ENCODE peak calls at places on chromosomes 7 and 10, in ten cellular contexts. One of them, this sample, is unnamed.

GRCh38 chr10:105675333-105675732 is 1034.2 kb downstream of the SORCS3 start:
- DNase-seq in mesenteric fat pad: no peak
- DNase-seq in NCI-H69: no peak
- DNase-seq in stimulated activated effector memory CD8-positive, alpha-beta T cell treated with anti-CD3 and anti-CD28 coated beads, Interleukin-12 subunit alpha, Interleukin-12 subunit beta, amount 100 ng/mL, for 72 hours: no peak
- DNase-seq in activated CD4-positive, alpha-beta T cell treated with anti-CD3 and anti-CD28 coated beads for 4 hours: no peak
- DNase-seq in heart left ventricle: no peak
- DNase-seq in HFF-Myc: no peak
- DNase-seq in HT-29: no peak
- DNase-seq in cerebellum: no peak
- DNase-seq in AG10803: no peak
- DNase-seq in this sample: no peak

GRCh38 chr7:32164341-32164996 is 94.3 kb upstream of the PDE1C start:
- DNase-seq in mesenteric fat pad: no peak
- DNase-seq in NCI-H69: peak; percentile 15
- DNase-seq in stimulated activated effector memory CD8-positive, alpha-beta T cell treated with anti-CD3 and anti-CD28 coated beads, Interleukin-12 subunit alpha, Interleukin-12 subunit beta, amount 100 ng/mL, for 72 hours: no peak
- DNase-seq in activated CD4-positive, alpha-beta T cell treated with anti-CD3 and anti-CD28 coated beads for 4 hours: no peak
- DNase-seq in heart left ventricle: peak; percentile 35
- DNase-seq in HFF-Myc: no peak
- DNase-seq in HT-29: peak; percentile 69
- DNase-seq in cerebellum: peak; percentile 51
- DNase-seq in AG10803: peak; percentile 83
- DNase-seq in this sample: peak; percentile 76

GRCh38 chr7:90713628-90714027 is 117.5 kb downstream of the CDK14 start:
- DNase-seq in mesenteric fat pad: no peak
- DNase-seq in NCI-H69: peak; percentile 5
- DNase-seq in stimulated activated effector memory CD8-positive, alpha-beta T cell treated with anti-CD3 and anti-CD28 coated beads, Interleukin-12 subunit alpha, Interleukin-12 subunit beta, amount 100 ng/mL, for 72 hours: no peak
- DNase-seq in activated CD4-positive, alpha-beta T cell treated with anti-CD3 and anti-CD28 coated beads for 4 hours: no peak
- DNase-seq in heart left ventricle: no peak
- DNase-seq in HFF-Myc: no peak
- DNase-seq in HT-29: no peak
- DNase-seq in cerebellum: no peak
- DNase-seq in AG10803: no peak
- DNase-seq in this sample: no peak

GRCh38 chr7:70400829-70401380 is 731.0 kb upstream of the GALNT17 start:
- DNase-seq in mesenteric fat pad: no peak
- DNase-seq in NCI-H69: peak; percentile 74
- DNase-seq in stimulated activated effector memory CD8-positive, alpha-beta T cell treated with anti-CD3 and anti-CD28 coated beads, Interleukin-12 subunit alpha, Interleukin-12 subunit beta, amount 100 ng/mL, for 72 hours: no peak
- DNase-seq in activated CD4-positive, alpha-beta T cell treated with anti-CD3 and anti-CD28 coated beads for 4 hours: no peak
- DNase-seq in heart left ventricle: no peak
- DNase-seq in HFF-Myc: no peak
- DNase-seq in HT-29: no peak
- DNase-seq in cerebellum: no peak
- DNase-seq in AG10803: no peak
- DNase-seq in this sample: no peak

GRCh38 chr10:62373995-62374861 is at the start of gene ZNF365:
- DNase-seq in mesenteric fat pad: no peak
- DNase-seq in NCI-H69: peak; percentile 70
- DNase-seq in stimulated activated effector memory CD8-positive, alpha-beta T cell treated with anti-CD3 and anti-CD28 coated beads, Interleukin-12 subunit alpha, Interleukin-12 subunit beta, amount 100 ng/mL, for 72 hours: peak; percentile 44
- DNase-seq in activated CD4-positive, alpha-beta T cell treated with anti-CD3 and anti-CD28 coated beads for 4 hours: peak; percentile 36
- DNase-seq in heart left ventricle: peak; percentile 21
- DNase-seq in HFF-Myc: no peak
- DNase-seq in HT-29: no peak
- DNase-seq in cerebellum: peak; percentile 61
- DNase-seq in AG10803: peak; percentile 22
- DNase-seq in this sample: peak; percentile 18

GRCh38 chr10:94680544-94680943 is 3.0 kb upstream of the CYP2C18 start:
- DNase-seq in mesenteric fat pad: no peak
- DNase-seq in NCI-H69: peak; percentile 14
- DNase-seq in stimulated activated effector memory CD8-positive, alpha-beta T cell treated with anti-CD3 and anti-CD28 coated beads, Interleukin-12 subunit alpha, Interleukin-12 subunit beta, amount 100 ng/mL, for 72 hours: no peak
- DNase-seq in activated CD4-positive, alpha-beta T cell treated with anti-CD3 and anti-CD28 coated beads for 4 hours: no peak
- DNase-seq in heart left ventricle: no peak
- DNase-seq in HFF-Myc: no peak
- DNase-seq in HT-29: peak; percentile 55
- DNase-seq in cerebellum: no peak
- DNase-seq in AG10803: no peak
- DNase-seq in this sample: no peak

GRCh38 chr7:84372712-84373111 is 178.1 kb upstream of the SEMA3A start:
- DNase-seq in mesenteric fat pad: no peak
- DNase-seq in NCI-H69: no peak
- DNase-seq in stimulated activated effector memory CD8-positive, alpha-beta T cell treated with anti-CD3 and anti-CD28 coated beads, Interleukin-12 subunit alpha, Interleukin-12 subunit beta, amount 100 ng/mL, for 72 hours: no peak
- DNase-seq in activated CD4-positive, alpha-beta T cell treated with anti-CD3 and anti-CD28 coated beads for 4 hours: no peak
- DNase-seq in heart left ventricle: no peak
- DNase-seq in HFF-Myc: no peak
- DNase-seq in HT-29: no peak
- DNase-seq in cerebellum: no peak
- DNase-seq in AG10803: peak; percentile 56
- DNase-seq in this sample: peak; percentile 1

GRCh38 chr10:25761937-25762336 is 172.1 kb upstream of the MYO3A start:
- DNase-seq in mesenteric fat pad: no peak
- DNase-seq in NCI-H69: no peak
- DNase-seq in stimulated activated effector memory CD8-positive, alpha-beta T cell treated with anti-CD3 and anti-CD28 coated beads, Interleukin-12 subunit alpha, Interleukin-12 subunit beta, amount 100 ng/mL, for 72 hours: no peak
- DNase-seq in activated CD4-positive, alpha-beta T cell treated with anti-CD3 and anti-CD28 coated beads for 4 hours: no peak
- DNase-seq in heart left ventricle: no peak
- DNase-seq in HFF-Myc: no peak
- DNase-seq in HT-29: no peak
- DNase-seq in cerebellum: no peak
- DNase-seq in AG10803: no peak
- DNase-seq in this sample: no peak

GRCh38 chr10:79263951-79264350 is 83.3 kb upstream of the PPIF start:
- DNase-seq in mesenteric fat pad: no peak
- DNase-seq in NCI-H69: no peak
- DNase-seq in stimulated activated effector memory CD8-positive, alpha-beta T cell treated with anti-CD3 and anti-CD28 coated beads, Interleukin-12 subunit alpha, Interleukin-12 subunit beta, amount 100 ng/mL, for 72 hours: no peak
- DNase-seq in activated CD4-positive, alpha-beta T cell treated with anti-CD3 and anti-CD28 coated beads for 4 hours: no peak
- DNase-seq in heart left ventricle: no peak
- DNase-seq in HFF-Myc: no peak
- DNase-seq in HT-29: no peak
- DNase-seq in cerebellum: no peak
- DNase-seq in AG10803: no peak
- DNase-seq in this sample: no peak

GRCh38 chr10:30160431-30160982 is 101.1 kb upstream of the JCAD start:
- DNase-seq in mesenteric fat pad: no peak
- DNase-seq in NCI-H69: no peak
- DNase-seq in stimulated activated effector memory CD8-positive, alpha-beta T cell treated with anti-CD3 and anti-CD28 coated beads, Interleukin-12 subunit alpha, Interleukin-12 subunit beta, amount 100 ng/mL, for 72 hours: no peak
- DNase-seq in activated CD4-positive, alpha-beta T cell treated with anti-CD3 and anti-CD28 coated beads for 4 hours: no peak
- DNase-seq in heart left ventricle: no peak
- DNase-seq in HFF-Myc: no peak
- DNase-seq in HT-29: peak; percentile 22
- DNase-seq in cerebellum: no peak
- DNase-seq in AG10803: no peak
- DNase-seq in this sample: no peak

GRCh38 chr7:77475181-77475580 is 59.0 kb upstream of the GSAP start:
- DNase-seq in mesenteric fat pad: no peak
- DNase-seq in NCI-H69: no peak
- DNase-seq in stimulated activated effector memory CD8-positive, alpha-beta T cell treated with anti-CD3 and anti-CD28 coated beads, Interleukin-12 subunit alpha, Interleukin-12 subunit beta, amount 100 ng/mL, for 72 hours: no peak
- DNase-seq in activated CD4-positive, alpha-beta T cell treated with anti-CD3 and anti-CD28 coated beads for 4 hours: no peak
- DNase-seq in heart left ventricle: no peak
- DNase-seq in HFF-Myc: no peak
- DNase-seq in HT-29: no peak
- DNase-seq in cerebellum: no peak
- DNase-seq in AG10803: no peak
- DNase-seq in this sample: no peak

GRCh38 chr10:104640339-104641149 is 546 bp upstream of the SORCS3 start:
- DNase-seq in mesenteric fat pad: no peak
- DNase-seq in NCI-H69: peak; percentile 45
- DNase-seq in stimulated activated effector memory CD8-positive, alpha-beta T cell treated with anti-CD3 and anti-CD28 coated beads, Interleukin-12 subunit alpha, Interleukin-12 subunit beta, amount 100 ng/mL, for 72 hours: no peak
- DNase-seq in activated CD4-positive, alpha-beta T cell treated with anti-CD3 and anti-CD28 coated beads for 4 hours: no peak
- DNase-seq in heart left ventricle: no peak
- DNase-seq in HFF-Myc: no peak
- DNase-seq in HT-29: no peak
- DNase-seq in cerebellum: no peak
- DNase-seq in AG10803: no peak
- DNase-seq in this sample: no peak

GRCh38 chr7:104931181-104931781 is 82.7 kb upstream of the KMT2E start:
- DNase-seq in mesenteric fat pad: no peak
- DNase-seq in NCI-H69: peak; percentile 76
- DNase-seq in stimulated activated effector memory CD8-positive, alpha-beta T cell treated with anti-CD3 and anti-CD28 coated beads, Interleukin-12 subunit alpha, Interleukin-12 subunit beta, amount 100 ng/mL, for 72 hours: no peak
- DNase-seq in activated CD4-positive, alpha-beta T cell treated with anti-CD3 and anti-CD28 coated beads for 4 hours: no peak
- DNase-seq in heart left ventricle: no peak
- DNase-seq in HFF-Myc: no peak
- DNase-seq in HT-29: peak; percentile 57
- DNase-seq in cerebellum: no peak
- DNase-seq in AG10803: no peak
- DNase-seq in this sample: no peak

GRCh38 chr7:69109131-69109740 is 489.0 kb upstream of the AUTS2 start:
- DNase-seq in mesenteric fat pad: no peak
- DNase-seq in NCI-H69: no peak
- DNase-seq in stimulated activated effector memory CD8-positive, alpha-beta T cell treated with anti-CD3 and anti-CD28 coated beads, Interleukin-12 subunit alpha, Interleukin-12 subunit beta, amount 100 ng/mL, for 72 hours: no peak
- DNase-seq in activated CD4-positive, alpha-beta T cell treated with anti-CD3 and anti-CD28 coated beads for 4 hours: no peak
- DNase-seq in heart left ventricle: no peak
- DNase-seq in HFF-Myc: no peak
- DNase-seq in HT-29: no peak
- DNase-seq in cerebellum: peak; percentile 41
- DNase-seq in AG10803: no peak
- DNase-seq in this sample: no peak

GRCh38 chr7:120867932-120868331 is 10.0 kb upstream of the TSPAN12 start:
- DNase-seq in mesenteric fat pad: no peak
- DNase-seq in NCI-H69: no peak
- DNase-seq in stimulated activated effector memory CD8-positive, alpha-beta T cell treated with anti-CD3 and anti-CD28 coated beads, Interleukin-12 subunit alpha, Interleukin-12 subunit beta, amount 100 ng/mL, for 72 hours: no peak
- DNase-seq in activated CD4-positive, alpha-beta T cell treated with anti-CD3 and anti-CD28 coated beads for 4 hours: no peak
- DNase-seq in heart left ventricle: no peak
- DNase-seq in HFF-Myc: no peak
- DNase-seq in HT-29: no peak
- DNase-seq in cerebellum: no peak
- DNase-seq in AG10803: no peak
- DNase-seq in this sample: no peak

GRCh38 chr7:1017586-1018333 is 26.6 kb upstream of the GPR146 start:
- DNase-seq in mesenteric fat pad: no peak
- DNase-seq in NCI-H69: no peak
- DNase-seq in stimulated activated effector memory CD8-positive, alpha-beta T cell treated with anti-CD3 and anti-CD28 coated beads, Interleukin-12 subunit alpha, Interleukin-12 subunit beta, amount 100 ng/mL, for 72 hours: no peak
- DNase-seq in activated CD4-positive, alpha-beta T cell treated with anti-CD3 and anti-CD28 coated beads for 4 hours: no peak
- DNase-seq in heart left ventricle: no peak
- DNase-seq in HFF-Myc: no peak
- DNase-seq in HT-29: no peak
- DNase-seq in cerebellum: no peak
- DNase-seq in AG10803: no peak
- DNase-seq in this sample: no peak

GRCh38 chr10:13206546-13207443 is 27.4 kb downstream of the UCMA start:
- DNase-seq in mesenteric fat pad: peak; percentile 8
- DNase-seq in NCI-H69: no peak
- DNase-seq in stimulated activated effector memory CD8-positive, alpha-beta T cell treated with anti-CD3 and anti-CD28 coated beads, Interleukin-12 subunit alpha, Interleukin-12 subunit beta, amount 100 ng/mL, for 72 hours: no peak
- DNase-seq in activated CD4-positive, alpha-beta T cell treated with anti-CD3 and anti-CD28 coated beads for 4 hours: no peak
- DNase-seq in heart left ventricle: no peak
- DNase-seq in HFF-Myc: peak; percentile 10
- DNase-seq in HT-29: peak; percentile 39
- DNase-seq in cerebellum: no peak
- DNase-seq in AG10803: peak; percentile 56
- DNase-seq in this sample: peak; percentile 26

GRCh38 chr10:110407301-110408170 is 90.2 kb upstream of the DUSP5 start:
- DNase-seq in mesenteric fat pad: no peak
- DNase-seq in NCI-H69: no peak
- DNase-seq in stimulated activated effector memory CD8-positive, alpha-beta T cell treated with anti-CD3 and anti-CD28 coated beads, Interleukin-12 subunit alpha, Interleukin-12 subunit beta, amount 100 ng/mL, for 72 hours: no peak
- DNase-seq in activated CD4-positive, alpha-beta T cell treated with anti-CD3 and anti-CD28 coated beads for 4 hours: no peak
- DNase-seq in heart left ventricle: no peak
- DNase-seq in HFF-Myc: no peak
- DNase-seq in HT-29: no peak
- DNase-seq in cerebellum: no peak
- DNase-seq in AG10803: no peak
- DNase-seq in this sample: no peak

GRCh38 chr7:30840176-30841024 is 69.2 kb downstream of the MINDY4 start:
- DNase-seq in mesenteric fat pad: peak; percentile 35
- DNase-seq in NCI-H69: no peak
- DNase-seq in stimulated activated effector memory CD8-positive, alpha-beta T cell treated with anti-CD3 and anti-CD28 coated beads, Interleukin-12 subunit alpha, Interleukin-12 subunit beta, amount 100 ng/mL, for 72 hours: no peak
- DNase-seq in activated CD4-positive, alpha-beta T cell treated with anti-CD3 and anti-CD28 coated beads for 4 hours: no peak
- DNase-seq in heart left ventricle: no peak
- DNase-seq in HFF-Myc: no peak
- DNase-seq in HT-29: no peak
- DNase-seq in cerebellum: no peak
- DNase-seq in AG10803: no peak
- DNase-seq in this sample: no peak

GRCh38 chr10:83917519-83918506 is 221.5 kb upstream of the GHITM start:
- DNase-seq in mesenteric fat pad: no peak
- DNase-seq in NCI-H69: no peak
- DNase-seq in stimulated activated effector memory CD8-positive, alpha-beta T cell treated with anti-CD3 and anti-CD28 coated beads, Interleukin-12 subunit alpha, Interleukin-12 subunit beta, amount 100 ng/mL, for 72 hours: no peak
- DNase-seq in activated CD4-positive, alpha-beta T cell treated with anti-CD3 and anti-CD28 coated beads for 4 hours: no peak
- DNase-seq in heart left ventricle: no peak
- DNase-seq in HFF-Myc: no peak
- DNase-seq in HT-29: peak; percentile 15
- DNase-seq in cerebellum: no peak
- DNase-seq in AG10803: no peak
- DNase-seq in this sample: no peak

GRCh38 chr10:47451998-47452494 is 31.9 kb downstream of the ANXA8 start:
- DNase-seq in mesenteric fat pad: no peak
- DNase-seq in NCI-H69: no peak
- DNase-seq in stimulated activated effector memory CD8-positive, alpha-beta T cell treated with anti-CD3 and anti-CD28 coated beads, Interleukin-12 subunit alpha, Interleukin-12 subunit beta, amount 100 ng/mL, for 72 hours: no peak
- DNase-seq in activated CD4-positive, alpha-beta T cell treated with anti-CD3 and anti-CD28 coated beads for 4 hours: no peak
- DNase-seq in heart left ventricle: no peak
- DNase-seq in HFF-Myc: no peak
- DNase-seq in HT-29: no peak
- DNase-seq in cerebellum: no peak
- DNase-seq in AG10803: no peak
- DNase-seq in this sample: no peak

GRCh38 chr7:44486693-44487092 is 3.8 kb downstream of the NUDCD3 start:
- DNase-seq in mesenteric fat pad: no peak
- DNase-seq in NCI-H69: no peak
- DNase-seq in stimulated activated effector memory CD8-positive, alpha-beta T cell treated with anti-CD3 and anti-CD28 coated beads, Interleukin-12 subunit alpha, Interleukin-12 subunit beta, amount 100 ng/mL, for 72 hours: no peak
- DNase-seq in activated CD4-positive, alpha-beta T cell treated with anti-CD3 and anti-CD28 coated beads for 4 hours: no peak
- DNase-seq in heart left ventricle: no peak
- DNase-seq in HFF-Myc: no peak
- DNase-seq in HT-29: peak; percentile 14
- DNase-seq in cerebellum: no peak
- DNase-seq in AG10803: peak; percentile 23
- DNase-seq in this sample: no peak

GRCh38 chr10:61837748-61838055 is 63.8 kb upstream of the ARID5B start:
- DNase-seq in mesenteric fat pad: no peak
- DNase-seq in NCI-H69: peak; percentile 64
- DNase-seq in stimulated activated effector memory CD8-positive, alpha-beta T cell treated with anti-CD3 and anti-CD28 coated beads, Interleukin-12 subunit alpha, Interleukin-12 subunit beta, amount 100 ng/mL, for 72 hours: no peak
- DNase-seq in activated CD4-positive, alpha-beta T cell treated with anti-CD3 and anti-CD28 coated beads for 4 hours: no peak
- DNase-seq in heart left ventricle: no peak
- DNase-seq in HFF-Myc: no peak
- DNase-seq in HT-29: peak; percentile 79
- DNase-seq in cerebellum: no peak
- DNase-seq in AG10803: no peak
- DNase-seq in this sample: no peak

GRCh38 chr7:44461387-44461786 is 29.1 kb downstream of the NUDCD3 start:
- DNase-seq in mesenteric fat pad: no peak
- DNase-seq in NCI-H69: no peak
- DNase-seq in stimulated activated effector memory CD8-positive, alpha-beta T cell treated with anti-CD3 and anti-CD28 coated beads, Interleukin-12 subunit alpha, Interleukin-12 subunit beta, amount 100 ng/mL, for 72 hours: no peak
- DNase-seq in activated CD4-positive, alpha-beta T cell treated with anti-CD3 and anti-CD28 coated beads for 4 hours: peak; percentile 22
- DNase-seq in heart left ventricle: no peak
- DNase-seq in HFF-Myc: peak; percentile 25
- DNase-seq in HT-29: no peak
- DNase-seq in cerebellum: no peak
- DNase-seq in AG10803: peak; percentile 57
- DNase-seq in this sample: peak; percentile 72

GRCh38 chr7:73519867-73520672 is 2.0 kb downstream of the BAZ1B start:
- DNase-seq in mesenteric fat pad: peak; percentile 64
- DNase-seq in NCI-H69: peak; percentile 57
- DNase-seq in stimulated activated effector memory CD8-positive, alpha-beta T cell treated with anti-CD3 and anti-CD28 coated beads, Interleukin-12 subunit alpha, Interleukin-12 subunit beta, amount 100 ng/mL, for 72 hours: no peak
- DNase-seq in activated CD4-positive, alpha-beta T cell treated with anti-CD3 and anti-CD28 coated beads for 4 hours: peak; percentile 31
- DNase-seq in heart left ventricle: no peak
- DNase-seq in HFF-Myc: no peak
- DNase-seq in HT-29: no peak
- DNase-seq in cerebellum: no peak
- DNase-seq in AG10803: no peak
- DNase-seq in this sample: no peak

GRCh38 chr10:80504897-80505465 is 32.7 kb upstream of the SH2D4B start:
- DNase-seq in mesenteric fat pad: no peak
- DNase-seq in NCI-H69: no peak
- DNase-seq in stimulated activated effector memory CD8-positive, alpha-beta T cell treated with anti-CD3 and anti-CD28 coated beads, Interleukin-12 subunit alpha, Interleukin-12 subunit beta, amount 100 ng/mL, for 72 hours: no peak
- DNase-seq in activated CD4-positive, alpha-beta T cell treated with anti-CD3 and anti-CD28 coated beads for 4 hours: no peak
- DNase-seq in heart left ventricle: no peak
- DNase-seq in HFF-Myc: no peak
- DNase-seq in HT-29: no peak
- DNase-seq in cerebellum: no peak
- DNase-seq in AG10803: no peak
- DNase-seq in this sample: no peak

GRCh38 chr7:155223021-155223420 is 74.7 kb upstream of the INSIG1 start:
- DNase-seq in mesenteric fat pad: no peak
- DNase-seq in NCI-H69: no peak
- DNase-seq in stimulated activated effector memory CD8-positive, alpha-beta T cell treated with anti-CD3 and anti-CD28 coated beads, Interleukin-12 subunit alpha, Interleukin-12 subunit beta, amount 100 ng/mL, for 72 hours: no peak
- DNase-seq in activated CD4-positive, alpha-beta T cell treated with anti-CD3 and anti-CD28 coated beads for 4 hours: no peak
- DNase-seq in heart left ventricle: no peak
- DNase-seq in HFF-Myc: no peak
- DNase-seq in HT-29: no peak
- DNase-seq in cerebellum: no peak
- DNase-seq in AG10803: no peak
- DNase-seq in this sample: no peak

GRCh38 chr10:131544495-131544894 is 233.0 kb upstream of the TCERG1L start:
- DNase-seq in mesenteric fat pad: no peak
- DNase-seq in NCI-H69: no peak
- DNase-seq in stimulated activated effector memory CD8-positive, alpha-beta T cell treated with anti-CD3 and anti-CD28 coated beads, Interleukin-12 subunit alpha, Interleukin-12 subunit beta, amount 100 ng/mL, for 72 hours: no peak
- DNase-seq in activated CD4-positive, alpha-beta T cell treated with anti-CD3 and anti-CD28 coated beads for 4 hours: no peak
- DNase-seq in heart left ventricle: no peak
- DNase-seq in HFF-Myc: no peak
- DNase-seq in HT-29: no peak
- DNase-seq in cerebellum: no peak
- DNase-seq in AG10803: no peak
- DNase-seq in this sample: no peak